ENCODE peak calls at places on chromosomes 1 and 21, in six cellular contexts. One of them, this sample, is unnamed.

GRCh38 chr1:39866767-39867166 is 16.5 kb downstream of the TRIT1 start:
- DNase-seq in activated CD4-positive, alpha-beta T cell treated with anti-CD3 and anti-CD28 coated beads, Interleukin-2, amount 50 U/mL, for 1 hour: no peak
- DNase-seq in lower leg skin: no peak
- DNase-seq in CD4-positive, CD25-positive, alpha-beta regulatory T cell: no peak
- DNase-seq in AML-193: no peak
- DNase-seq in stimulated activated CD8-positive, alpha-beta memory T cell treated with anti-CD3 and anti-CD28 coated beads, Interleukin-4, amount 100 ng/mL, for 1 hour: no peak
- DNase-seq in this sample: no peak

GRCh38 chr1:109659997-109660755 is 4.3 kb downstream of the GSTM4 start:
- DNase-seq in activated CD4-positive, alpha-beta T cell treated with anti-CD3 and anti-CD28 coated beads, Interleukin-2, amount 50 U/mL, for 1 hour: no peak
- DNase-seq in AML-193: no peak
- DNase-seq in stimulated activated CD8-positive, alpha-beta memory T cell treated with anti-CD3 and anti-CD28 coated beads, Interleukin-4, amount 100 ng/mL, for 1 hour: no peak
- DNase-seq in CD4-positive, CD25-positive, alpha-beta regulatory T cell: no peak
- DNase-seq in lower leg skin: peak; percentile 9
- DNase-seq in this sample: peak; percentile 13

GRCh38 chr1:63363014-63363413 is 4.4 kb upstream of the ALG6 start:
- DNase-seq in activated CD4-positive, alpha-beta T cell treated with anti-CD3 and anti-CD28 coated beads, Interleukin-2, amount 50 U/mL, for 1 hour: no peak
- DNase-seq in lower leg skin: no peak
- DNase-seq in AML-193: no peak
- DNase-seq in stimulated activated CD8-positive, alpha-beta memory T cell treated with anti-CD3 and anti-CD28 coated beads, Interleukin-4, amount 100 ng/mL, for 1 hour: no peak
- DNase-seq in CD4-positive, CD25-positive, alpha-beta regulatory T cell: no peak
- DNase-seq in this sample: no peak

GRCh38 chr1:87334351-87335174 is 5.9 kb downstream of the LMO4 start:
- DNase-seq in activated CD4-positive, alpha-beta T cell treated with anti-CD3 and anti-CD28 coated beads, Interleukin-2, amount 50 U/mL, for 1 hour: no peak
- DNase-seq in CD4-positive, CD25-positive, alpha-beta regulatory T cell: no peak
- DNase-seq in lower leg skin: no peak
- DNase-seq in stimulated activated CD8-positive, alpha-beta memory T cell treated with anti-CD3 and anti-CD28 coated beads, Interleukin-4, amount 100 ng/mL, for 1 hour: no peak
- DNase-seq in AML-193: no peak
- DNase-seq in this sample: no peak

GRCh38 chr1:184574588-184574987 is 180.1 kb downstream of the EDEM3 start:
- DNase-seq in stimulated activated CD8-positive, alpha-beta memory T cell treated with anti-CD3 and anti-CD28 coated beads, Interleukin-4, amount 100 ng/mL, for 1 hour: no peak
- DNase-seq in lower leg skin: no peak
- DNase-seq in activated CD4-positive, alpha-beta T cell treated with anti-CD3 and anti-CD28 coated beads, Interleukin-2, amount 50 U/mL, for 1 hour: no peak
- DNase-seq in AML-193: no peak
- DNase-seq in CD4-positive, CD25-positive, alpha-beta regulatory T cell: no peak
- DNase-seq in this sample: no peak

GRCh38 chr1:175774921-175775320 is 31.5 kb upstream of the TNR start:
- DNase-seq in lower leg skin: no peak
- DNase-seq in AML-193: no peak
- DNase-seq in stimulated activated CD8-positive, alpha-beta memory T cell treated with anti-CD3 and anti-CD28 coated beads, Interleukin-4, amount 100 ng/mL, for 1 hour: no peak
- DNase-seq in activated CD4-positive, alpha-beta T cell treated with anti-CD3 and anti-CD28 coated beads, Interleukin-2, amount 50 U/mL, for 1 hour: no peak
- DNase-seq in CD4-positive, CD25-positive, alpha-beta regulatory T cell: no peak
- DNase-seq in this sample: no peak

GRCh38 chr1:52225174-52225573 is 83.3 kb downstream of the ZFYVE9 start:
- DNase-seq in activated CD4-positive, alpha-beta T cell treated with anti-CD3 and anti-CD28 coated beads, Interleukin-2, amount 50 U/mL, for 1 hour: no peak
- DNase-seq in lower leg skin: no peak
- DNase-seq in AML-193: no peak
- DNase-seq in stimulated activated CD8-positive, alpha-beta memory T cell treated with anti-CD3 and anti-CD28 coated beads, Interleukin-4, amount 100 ng/mL, for 1 hour: no peak
- DNase-seq in CD4-positive, CD25-positive, alpha-beta regulatory T cell: no peak
- DNase-seq in this sample: no peak

GRCh38 chr1:11485191-11485590 is 6.2 kb downstream of the DISP3 start:
- DNase-seq in stimulated activated CD8-positive, alpha-beta memory T cell treated with anti-CD3 and anti-CD28 coated beads, Interleukin-4, amount 100 ng/mL, for 1 hour: no peak
- DNase-seq in lower leg skin: no peak
- DNase-seq in activated CD4-positive, alpha-beta T cell treated with anti-CD3 and anti-CD28 coated beads, Interleukin-2, amount 50 U/mL, for 1 hour: no peak
- DNase-seq in CD4-positive, CD25-positive, alpha-beta regulatory T cell: no peak
- DNase-seq in AML-193: no peak
- DNase-seq in this sample: no peak

GRCh38 chr1:1919304-1920056 is 401 bp upstream of the TMEM52 start:
- DNase-seq in CD4-positive, CD25-positive, alpha-beta regulatory T cell: peak; percentile 96
- DNase-seq in stimulated activated CD8-positive, alpha-beta memory T cell treated with anti-CD3 and anti-CD28 coated beads, Interleukin-4, amount 100 ng/mL, for 1 hour: peak; percentile 99
- DNase-seq in lower leg skin: peak; percentile 98
- DNase-seq in AML-193: peak; percentile 86
- DNase-seq in activated CD4-positive, alpha-beta T cell treated with anti-CD3 and anti-CD28 coated beads, Interleukin-2, amount 50 U/mL, for 1 hour: peak; percentile 100
- DNase-seq in this sample: peak; percentile 99

GRCh38 chr1:228010921-228011320 is 4.1 kb downstream of the WNT3A start:
- DNase-seq in stimulated activated CD8-positive, alpha-beta memory T cell treated with anti-CD3 and anti-CD28 coated beads, Interleukin-4, amount 100 ng/mL, for 1 hour: no peak
- DNase-seq in CD4-positive, CD25-positive, alpha-beta regulatory T cell: no peak
- DNase-seq in lower leg skin: no peak
- DNase-seq in activated CD4-positive, alpha-beta T cell treated with anti-CD3 and anti-CD28 coated beads, Interleukin-2, amount 50 U/mL, for 1 hour: no peak
- DNase-seq in AML-193: no peak
- DNase-seq in this sample: no peak

GRCh38 chr1:95301614-95302013 is 67.6 kb downstream of the RWDD3 start:
- DNase-seq in lower leg skin: no peak
- DNase-seq in AML-193: no peak
- DNase-seq in stimulated activated CD8-positive, alpha-beta memory T cell treated with anti-CD3 and anti-CD28 coated beads, Interleukin-4, amount 100 ng/mL, for 1 hour: no peak
- DNase-seq in activated CD4-positive, alpha-beta T cell treated with anti-CD3 and anti-CD28 coated beads, Interleukin-2, amount 50 U/mL, for 1 hour: no peak
- DNase-seq in CD4-positive, CD25-positive, alpha-beta regulatory T cell: no peak
- DNase-seq in this sample: no peak

GRCh38 chr1:84619383-84620093 is 45.3 kb upstream of the CTBS start:
- DNase-seq in activated CD4-positive, alpha-beta T cell treated with anti-CD3 and anti-CD28 coated beads, Interleukin-2, amount 50 U/mL, for 1 hour: no peak
- DNase-seq in AML-193: peak; percentile 60
- DNase-seq in stimulated activated CD8-positive, alpha-beta memory T cell treated with anti-CD3 and anti-CD28 coated beads, Interleukin-4, amount 100 ng/mL, for 1 hour: no peak
- DNase-seq in CD4-positive, CD25-positive, alpha-beta regulatory T cell: peak; percentile 26
- DNase-seq in lower leg skin: no peak
- DNase-seq in this sample: no peak

GRCh38 chr1:38538834-38539233 is 320.7 kb downstream of the RRAGC start:
- DNase-seq in activated CD4-positive, alpha-beta T cell treated with anti-CD3 and anti-CD28 coated beads, Interleukin-2, amount 50 U/mL, for 1 hour: no peak
- DNase-seq in CD4-positive, CD25-positive, alpha-beta regulatory T cell: no peak
- DNase-seq in AML-193: no peak
- DNase-seq in lower leg skin: no peak
- DNase-seq in stimulated activated CD8-positive, alpha-beta memory T cell treated with anti-CD3 and anti-CD28 coated beads, Interleukin-4, amount 100 ng/mL, for 1 hour: no peak
- DNase-seq in this sample: no peak

GRCh38 chr1:58189453-58189852 is 357.1 kb downstream of the OMA1 start:
- DNase-seq in AML-193: no peak
- DNase-seq in stimulated activated CD8-positive, alpha-beta memory T cell treated with anti-CD3 and anti-CD28 coated beads, Interleukin-4, amount 100 ng/mL, for 1 hour: no peak
- DNase-seq in lower leg skin: no peak
- DNase-seq in activated CD4-positive, alpha-beta T cell treated with anti-CD3 and anti-CD28 coated beads, Interleukin-2, amount 50 U/mL, for 1 hour: no peak
- DNase-seq in CD4-positive, CD25-positive, alpha-beta regulatory T cell: no peak
- DNase-seq in this sample: no peak

GRCh38 chr1:245060684-245061374 is 94.0 kb upstream of the KIF26B start:
- DNase-seq in CD4-positive, CD25-positive, alpha-beta regulatory T cell: no peak
- DNase-seq in activated CD4-positive, alpha-beta T cell treated with anti-CD3 and anti-CD28 coated beads, Interleukin-2, amount 50 U/mL, for 1 hour: no peak
- DNase-seq in AML-193: no peak
- DNase-seq in lower leg skin: no peak
- DNase-seq in stimulated activated CD8-positive, alpha-beta memory T cell treated with anti-CD3 and anti-CD28 coated beads, Interleukin-4, amount 100 ng/mL, for 1 hour: no peak
- DNase-seq in this sample: no peak

GRCh38 chr21:45548711-45549491 is 6.7 kb upstream of the SLC19A1 start:
- DNase-seq in AML-193: no peak
- DNase-seq in activated CD4-positive, alpha-beta T cell treated with anti-CD3 and anti-CD28 coated beads, Interleukin-2, amount 50 U/mL, for 1 hour: no peak
- DNase-seq in lower leg skin: no peak
- DNase-seq in CD4-positive, CD25-positive, alpha-beta regulatory T cell: no peak
- DNase-seq in stimulated activated CD8-positive, alpha-beta memory T cell treated with anti-CD3 and anti-CD28 coated beads, Interleukin-4, amount 100 ng/mL, for 1 hour: no peak
- DNase-seq in this sample: no peak

GRCh38 chr1:204321665-204322064 is 38.1 kb downstream of the PLEKHA6 start:
- DNase-seq in stimulated activated CD8-positive, alpha-beta memory T cell treated with anti-CD3 and anti-CD28 coated beads, Interleukin-4, amount 100 ng/mL, for 1 hour: no peak
- DNase-seq in activated CD4-positive, alpha-beta T cell treated with anti-CD3 and anti-CD28 coated beads, Interleukin-2, amount 50 U/mL, for 1 hour: no peak
- DNase-seq in lower leg skin: no peak
- DNase-seq in CD4-positive, CD25-positive, alpha-beta regulatory T cell: no peak
- DNase-seq in AML-193: no peak
- DNase-seq in this sample: no peak

GRCh38 chr1:4075436-4076225 is 175.6 kb upstream of the C1orf174 start:
- DNase-seq in activated CD4-positive, alpha-beta T cell treated with anti-CD3 and anti-CD28 coated beads, Interleukin-2, amount 50 U/mL, for 1 hour: no peak
- DNase-seq in CD4-positive, CD25-positive, alpha-beta regulatory T cell: no peak
- DNase-seq in AML-193: no peak
- DNase-seq in lower leg skin: no peak
- DNase-seq in stimulated activated CD8-positive, alpha-beta memory T cell treated with anti-CD3 and anti-CD28 coated beads, Interleukin-4, amount 100 ng/mL, for 1 hour: no peak
- DNase-seq in this sample: no peak

GRCh38 chr1:4044967-4045366 is 144.9 kb upstream of the C1orf174 start:
- DNase-seq in lower leg skin: no peak
- DNase-seq in CD4-positive, CD25-positive, alpha-beta regulatory T cell: no peak
- DNase-seq in AML-193: no peak
- DNase-seq in activated CD4-positive, alpha-beta T cell treated with anti-CD3 and anti-CD28 coated beads, Interleukin-2, amount 50 U/mL, for 1 hour: no peak
- DNase-seq in stimulated activated CD8-positive, alpha-beta memory T cell treated with anti-CD3 and anti-CD28 coated beads, Interleukin-4, amount 100 ng/mL, for 1 hour: no peak
- DNase-seq in this sample: no peak